ENCODE peak calls at places on chromosome 1, in eight cellular contexts. One of them, this sample, is unnamed. For H3K4me1, the result is how much of the 10 kb centered on the place peaks cover.

GRCh38 chr1:31798086-31798432 is 17.8 kb downstream of the SPOCD1 start:
- DNase-seq in breast epithelium: peak
- DNase-seq in CD8-positive, alpha-beta memory T cell: no peak
- DNase-seq in GM23248: no peak
- DNase-seq in keratinocyte: no peak
- DNase-seq in ovary: no peak
- DNase-seq in PC-3: no peak
- DNase-seq in left ventricle myocardium inferior: no peak
- DNase-seq in this sample: no peak

GRCh38 chr1:198449727-198450433 is 90.6 kb downstream of the ATP6V1G3 start:
- DNase-seq in breast epithelium: no peak
- DNase-seq in CD8-positive, alpha-beta memory T cell: no peak
- DNase-seq in GM23248: peak
- DNase-seq in keratinocyte: peak
- DNase-seq in ovary: no peak
- DNase-seq in PC-3: peak
- DNase-seq in left ventricle myocardium inferior: no peak
- DNase-seq in this sample: no peak

GRCh38 chr1:205351984-205352713 is 4.6 kb downstream of the KLHDC8A start:
- DNase-seq in breast epithelium: no peak
- DNase-seq in CD8-positive, alpha-beta memory T cell: no peak
- DNase-seq in GM23248: peak
- DNase-seq in keratinocyte: no peak
- DNase-seq in ovary: peak
- DNase-seq in PC-3: peak
- DNase-seq in left ventricle myocardium inferior: no peak
- DNase-seq in this sample: no peak

GRCh38 chr1:246591047-246591446 is 24.8 kb downstream of the CNST start:
- DNase-seq in breast epithelium: no peak
- DNase-seq in CD8-positive, alpha-beta memory T cell: no peak
- DNase-seq in GM23248: no peak
- DNase-seq in keratinocyte: no peak
- DNase-seq in ovary: no peak
- DNase-seq in PC-3: no peak
- DNase-seq in left ventricle myocardium inferior: no peak
- DNase-seq in this sample: no peak

GRCh38 chr1:53037159-53037558 is 24.9 kb upstream of the PODN start:
- DNase-seq in breast epithelium: no peak
- DNase-seq in CD8-positive, alpha-beta memory T cell: no peak
- DNase-seq in GM23248: no peak
- DNase-seq in keratinocyte: no peak
- DNase-seq in ovary: no peak
- DNase-seq in PC-3: no peak
- DNase-seq in left ventricle myocardium inferior: no peak
- DNase-seq in this sample: no peak

GRCh38 chr1:38997901-38998190 is 6.8 kb downstream of the AKIRIN1 start:
- DNase-seq in breast epithelium: no peak
- DNase-seq in CD8-positive, alpha-beta memory T cell: no peak
- DNase-seq in GM23248: peak
- DNase-seq in keratinocyte: no peak
- DNase-seq in ovary: no peak
- DNase-seq in PC-3: no peak
- DNase-seq in left ventricle myocardium inferior: no peak
- DNase-seq in this sample: no peak

GRCh38 chr1:51690285-51690961 is 73.5 kb downstream of the OSBPL9 start:
- DNase-seq in breast epithelium: no peak
- DNase-seq in CD8-positive, alpha-beta memory T cell: no peak
- DNase-seq in GM23248: peak
- DNase-seq in keratinocyte: no peak
- DNase-seq in ovary: no peak
- DNase-seq in PC-3: peak
- DNase-seq in left ventricle myocardium inferior: no peak
- DNase-seq in this sample: no peak

GRCh38 chr1:151508721-151509292 is 2.4 kb upstream of the CGN start:
- DNase-seq in breast epithelium: no peak
- DNase-seq in CD8-positive, alpha-beta memory T cell: no peak
- DNase-seq in GM23248: no peak
- DNase-seq in keratinocyte: no peak
- DNase-seq in ovary: no peak
- DNase-seq in PC-3: peak
- DNase-seq in left ventricle myocardium inferior: no peak
- DNase-seq in this sample: no peak

GRCh38 chr1:27539901-27540861 is 50.2 kb upstream of the WASF2 start:
- DNase-seq in breast epithelium: no peak
- DNase-seq in CD8-positive, alpha-beta memory T cell: no peak
- DNase-seq in GM23248: peak
- DNase-seq in keratinocyte: peak
- DNase-seq in ovary: no peak
- DNase-seq in PC-3: peak
- DNase-seq in left ventricle myocardium inferior: no peak
- DNase-seq in this sample: no peak

GRCh38 chr1:17670587-17671313 is 84.4 kb upstream of the ACTL8 start:
- DNase-seq in breast epithelium: no peak
- DNase-seq in CD8-positive, alpha-beta memory T cell: no peak
- DNase-seq in GM23248: no peak
- DNase-seq in keratinocyte: no peak
- DNase-seq in ovary: no peak
- DNase-seq in PC-3: no peak
- DNase-seq in left ventricle myocardium inferior: no peak
- DNase-seq in this sample: no peak

GRCh38 chr1:184684285-184685077 is 70.2 kb downstream of the EDEM3 start:
- DNase-seq in breast epithelium: no peak
- DNase-seq in CD8-positive, alpha-beta memory T cell: no peak
- DNase-seq in GM23248: peak
- DNase-seq in keratinocyte: no peak
- DNase-seq in ovary: no peak
- DNase-seq in PC-3: no peak
- DNase-seq in left ventricle myocardium inferior: peak
- DNase-seq in this sample: no peak

GRCh38 chr1:230152999-230153398 is 86.0 kb downstream of the GALNT2 start:
- DNase-seq in breast epithelium: no peak
- DNase-seq in CD8-positive, alpha-beta memory T cell: no peak
- DNase-seq in GM23248: no peak
- DNase-seq in keratinocyte: no peak
- DNase-seq in ovary: no peak
- DNase-seq in PC-3: no peak
- DNase-seq in left ventricle myocardium inferior: no peak
- DNase-seq in this sample: no peak

GRCh38 chr1:19676438-19676922 is 11.8 kb downstream of the HTR6 start:
- DNase-seq in breast epithelium: no peak
- DNase-seq in CD8-positive, alpha-beta memory T cell: no peak
- DNase-seq in GM23248: peak
- DNase-seq in keratinocyte: no peak
- DNase-seq in ovary: peak
- DNase-seq in PC-3: peak
- DNase-seq in left ventricle myocardium inferior: peak
- DNase-seq in this sample: no peak

GRCh38 chr1:197356723-197357533 is 88.9 kb downstream of the CRB1 start:
- DNase-seq in breast epithelium: no peak
- DNase-seq in CD8-positive, alpha-beta memory T cell: no peak
- DNase-seq in GM23248: peak
- DNase-seq in keratinocyte: peak
- DNase-seq in ovary: peak
- DNase-seq in PC-3: peak
- DNase-seq in left ventricle myocardium inferior: no peak
- DNase-seq in this sample: no peak

GRCh38 chr1:111399792-111400610 is 27.5 kb downstream of the OVGP1 start:
- DNase-seq in breast epithelium: no peak
- DNase-seq in CD8-positive, alpha-beta memory T cell: peak
- DNase-seq in GM23248: peak
- DNase-seq in keratinocyte: no peak
- DNase-seq in ovary: peak
- DNase-seq in PC-3: peak
- DNase-seq in left ventricle myocardium inferior: no peak
- DNase-seq in this sample: peak

GRCh38 chr1:214496126-214496525 is 55.3 kb downstream of the PTPN14 start:
- DNase-seq in breast epithelium: no peak
- DNase-seq in CD8-positive, alpha-beta memory T cell: no peak
- DNase-seq in GM23248: no peak
- DNase-seq in keratinocyte: no peak
- DNase-seq in ovary: no peak
- DNase-seq in PC-3: no peak
- DNase-seq in left ventricle myocardium inferior: no peak
- DNase-seq in this sample: no peak

GRCh38 chr1:64881281-64881680 is 85.1 kb downstream of the JAK1 start:
- DNase-seq in breast epithelium: no peak
- DNase-seq in CD8-positive, alpha-beta memory T cell: no peak
- DNase-seq in GM23248: peak
- DNase-seq in keratinocyte: no peak
- DNase-seq in ovary: no peak
- DNase-seq in PC-3: peak
- DNase-seq in left ventricle myocardium inferior: no peak
- DNase-seq in this sample: no peak

GRCh38 chr1:178143730-178144343 is 49.9 kb downstream of the RASAL2 start:
- DNase-seq in breast epithelium: no peak
- DNase-seq in CD8-positive, alpha-beta memory T cell: no peak
- DNase-seq in GM23248: peak
- DNase-seq in keratinocyte: no peak
- DNase-seq in ovary: no peak
- DNase-seq in PC-3: no peak
- DNase-seq in left ventricle myocardium inferior: no peak
- DNase-seq in this sample: no peak

GRCh38 chr1:183039985-183040447 is 16.8 kb downstream of the LAMC1 start:
- DNase-seq in breast epithelium: no peak
- DNase-seq in CD8-positive, alpha-beta memory T cell: no peak
- DNase-seq in GM23248: peak
- DNase-seq in keratinocyte: no peak
- DNase-seq in ovary: no peak
- DNase-seq in PC-3: no peak
- DNase-seq in left ventricle myocardium inferior: no peak
- DNase-seq in this sample: no peak

GRCh38 chr1:151197863-151198253 is 494 bp upstream of the PIP5K1A start:
- DNase-seq in breast epithelium: no peak
- DNase-seq in CD8-positive, alpha-beta memory T cell: no peak
- DNase-seq in GM23248: no peak
- DNase-seq in keratinocyte: no peak
- DNase-seq in ovary: no peak
- DNase-seq in PC-3: no peak
- DNase-seq in left ventricle myocardium inferior: no peak
- DNase-seq in this sample: no peak

GRCh38 chr1:105664495-105664894 is 1392.0 kb upstream of the PRMT6 start:
- DNase-seq in breast epithelium: no peak
- DNase-seq in CD8-positive, alpha-beta memory T cell: no peak
- DNase-seq in GM23248: no peak
- DNase-seq in keratinocyte: no peak
- DNase-seq in ovary: no peak
- DNase-seq in PC-3: peak
- DNase-seq in left ventricle myocardium inferior: no peak
- DNase-seq in this sample: no peak
- H3K4me1 ChIP-seq in breast epithelium: under half
- H3K4me1 ChIP-seq in CD8-positive, alpha-beta memory T cell: under half
- H3K4me1 ChIP-seq in GM23248: under half
- H3K4me1 ChIP-seq in keratinocyte: under half
- H3K4me1 ChIP-seq in ovary: under half
- H3K4me1 ChIP-seq in PC-3: under half
- H3K4me1 ChIP-seq in left ventricle myocardium inferior: under half
- H3K4me1 ChIP-seq in this sample: under half

GRCh38 chr1:12405325-12406217 is 175.7 kb downstream of the VPS13D start:
- DNase-seq in breast epithelium: no peak
- DNase-seq in CD8-positive, alpha-beta memory T cell: no peak
- DNase-seq in GM23248: peak
- DNase-seq in keratinocyte: no peak
- DNase-seq in ovary: no peak
- DNase-seq in PC-3: no peak
- DNase-seq in left ventricle myocardium inferior: no peak
- DNase-seq in this sample: no peak
- H3K27ac ChIP-seq in breast epithelium: peak
- H3K27ac ChIP-seq in CD8-positive, alpha-beta memory T cell: no peak
- H3K27ac ChIP-seq in GM23248: peak
- H3K27ac ChIP-seq in keratinocyte: no peak
- H3K27ac ChIP-seq in ovary: no peak
- H3K27ac ChIP-seq in PC-3: no peak
- H3K27ac ChIP-seq in left ventricle myocardium inferior: peak
- H3K27ac ChIP-seq in this sample: no peak

GRCh38 chr1:25021586-25022215 is 91.6 kb upstream of the RUNX3 start:
- DNase-seq in breast epithelium: no peak
- DNase-seq in CD8-positive, alpha-beta memory T cell: no peak
- DNase-seq in GM23248: no peak
- DNase-seq in keratinocyte: no peak
- DNase-seq in ovary: no peak
- DNase-seq in PC-3: no peak
- DNase-seq in left ventricle myocardium inferior: no peak
- DNase-seq in this sample: no peak
- H3K4me1 ChIP-seq in breast epithelium: under half
- H3K4me1 ChIP-seq in CD8-positive, alpha-beta memory T cell: half or more
- H3K4me1 ChIP-seq in GM23248: under half
- H3K4me1 ChIP-seq in keratinocyte: under half
- H3K4me1 ChIP-seq in ovary: under half
- H3K4me1 ChIP-seq in PC-3: under half
- H3K4me1 ChIP-seq in left ventricle myocardium inferior: under half
- H3K4me1 ChIP-seq in this sample: half or more

GRCh38 chr1:234841710-234842231 is 231.8 kb upstream of the IRF2BP2 start:
- DNase-seq in breast epithelium: no peak
- DNase-seq in CD8-positive, alpha-beta memory T cell: no peak
- DNase-seq in GM23248: peak
- DNase-seq in keratinocyte: no peak
- DNase-seq in ovary: no peak
- DNase-seq in PC-3: no peak
- DNase-seq in left ventricle myocardium inferior: no peak
- DNase-seq in this sample: no peak

GRCh38 chr1:234844479-234845031 is 234.6 kb upstream of the IRF2BP2 start:
- DNase-seq in breast epithelium: no peak
- DNase-seq in CD8-positive, alpha-beta memory T cell: no peak
- DNase-seq in GM23248: no peak
- DNase-seq in keratinocyte: no peak
- DNase-seq in ovary: no peak
- DNase-seq in PC-3: no peak
- DNase-seq in left ventricle myocardium inferior: peak
- DNase-seq in this sample: no peak

GRCh38 chr1:234845836-234846235 is 235.9 kb upstream of the IRF2BP2 start:
- DNase-seq in breast epithelium: no peak
- DNase-seq in CD8-positive, alpha-beta memory T cell: no peak
- DNase-seq in GM23248: no peak
- DNase-seq in keratinocyte: no peak
- DNase-seq in ovary: no peak
- DNase-seq in PC-3: no peak
- DNase-seq in left ventricle myocardium inferior: no peak
- DNase-seq in this sample: no peak

GRCh38 chr1:234842726-234843641 is 233.0 kb upstream of the IRF2BP2 start:
- DNase-seq in breast epithelium: no peak
- DNase-seq in CD8-positive, alpha-beta memory T cell: peak
- DNase-seq in GM23248: no peak
- DNase-seq in keratinocyte: no peak
- DNase-seq in ovary: no peak
- DNase-seq in PC-3: no peak
- DNase-seq in left ventricle myocardium inferior: peak
- DNase-seq in this sample: peak

DNA sequence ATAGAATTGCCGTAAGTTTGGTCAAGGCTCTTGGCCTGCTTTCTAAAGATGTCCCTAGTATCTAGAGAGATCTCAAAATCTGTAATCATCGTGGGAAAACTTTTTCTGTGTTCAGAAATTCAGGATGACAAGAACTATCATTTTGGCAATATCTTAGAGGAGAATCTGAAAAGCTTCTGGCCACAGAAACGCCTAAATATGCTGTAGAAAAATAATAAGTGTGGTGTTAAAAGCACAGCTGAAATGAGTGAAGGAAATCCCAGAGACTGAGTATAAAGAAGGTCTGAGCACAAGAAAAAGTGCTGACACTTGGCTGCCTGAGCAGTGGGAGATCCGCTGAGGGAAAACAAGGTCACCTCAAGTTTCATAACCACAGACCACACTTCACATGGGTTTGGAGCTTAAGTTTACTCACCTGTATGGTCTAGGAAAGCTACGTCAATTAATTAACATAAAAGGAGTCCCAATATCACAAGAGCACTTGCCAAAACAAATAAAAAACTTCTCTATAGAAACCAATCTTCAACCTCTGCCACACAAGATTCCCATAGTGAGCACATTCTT is 235.2 kb upstream of the IRF2BP2 start:
- DNase-seq in breast epithelium: no peak
- DNase-seq in CD8-positive, alpha-beta memory T cell: peak
- DNase-seq in GM23248: no peak
- DNase-seq in keratinocyte: no peak
- DNase-seq in ovary: no peak
- DNase-seq in PC-3: peak
- DNase-seq in left ventricle myocardium inferior: no peak
- DNase-seq in this sample: peak
- H3K27ac ChIP-seq in breast epithelium: no peak
- H3K27ac ChIP-seq in CD8-positive, alpha-beta memory T cell: no peak
- H3K27ac ChIP-seq in GM23248: no peak
- H3K27ac ChIP-seq in keratinocyte: no peak
- H3K27ac ChIP-seq in ovary: no peak
- H3K27ac ChIP-seq in PC-3: no peak
- H3K27ac ChIP-seq in left ventricle myocardium inferior: peak
- H3K27ac ChIP-seq in this sample: no peak

This sample was measured in CD8-positive, alpha-beta T cell.